ENCODE peak calls at places on chromosomes 11 and 22, in six cellular contexts. N is K562, K is SK-N-SH, J is H1, U is GM12878, T is HCT116. W is an unnamed sample.

GRCh38 chr22:41446057-41446501 is 522 bp downstream of the TOB2 start:
- DNase-seq in N (no peak), K (no peak), J (no peak), U (no peak), T (no peak), W (no peak)

GRCh38 chr22:35384567-35384966 is 3.7 kb downstream of the HMOX1 start:
- DNase-seq in N (no peak), K (no peak), J (no peak), U (no peak), T (no peak), W (no peak)

GRCh38 chr11:123550620-123550917 is 103.9 kb downstream of the SCN3B start:
- DNase-seq in N (no peak), K (no peak), J (no peak), U (no peak), T (no peak), W (no peak)

GRCh38 chr11:43708776-43709175 is 28.2 kb downstream of the HSD17B12 start:
- DNase-seq in N (no peak), K (peak), J (no peak), U (no peak), T (no peak), W (no peak)

GRCh38 chr11:62552931-62553838 is 6.6 kb upstream of the AHNAK start:
- DNase-seq in N (peak), K (no peak), J (peak), U (no peak), T (peak), W (no peak)

GRCh38 chr11:27227744-27228143 is 135.3 kb downstream of the CCDC34 start:
- DNase-seq in N (no peak), K (no peak), J (no peak), U (no peak), T (no peak), W (no peak)

GRCh38 chr22:31148953-31149627 is 8.8 kb upstream of the PLA2G3 start:
- DNase-seq in N (peak), K (peak), J (peak), U (no peak), T (peak), W (peak)

GRCh38 chr11:128783513-128783912 is 83.6 kb downstream of the KCNJ1 start:
- DNase-seq in N (no peak), K (no peak), J (no peak), U (no peak), T (no peak), W (no peak)

GRCh38 chr22:42820075-42820763 is 36.9 kb downstream of the ARFGAP3 start:
- DNase-seq in N (peak), K (no peak), J (no peak), U (no peak), T (no peak), W (no peak)

GRCh38 chr11:66725114-66725513 is 3.9 kb downstream of the SPTBN2 start:
- DNase-seq in N (no peak), K (no peak), J (no peak), U (no peak), T (no peak), W (no peak)

GRCh38 chr22:28817919-28818859 is 17.8 kb upstream of the XBP1 start:
- DNase-seq in N (no peak), K (peak), J (no peak), U (no peak), T (no peak), W (peak)

GRCh38 chr22:21755855-21756284 is 20.3 kb upstream of the YPEL1 start:
- DNase-seq in N (peak), K (no peak), J (no peak), U (peak), T (no peak), W (peak)

GRCh38 chr22:48667289-48667688 is 1160.4 kb downstream of the BRD1 start:
- DNase-seq in N (no peak), K (no peak), J (no peak), U (no peak), T (no peak), W (no peak)

GRCh38 chr11:33633251-33634003 is 67.2 kb downstream of the C11orf91 start:
- DNase-seq in N (no peak), K (no peak), J (peak), U (no peak), T (peak), W (peak)

GRCh38 chr11:3894128-3894731 is 38.8 kb downstream of the STIM1 start:
- DNase-seq in N (peak), K (no peak), J (no peak), U (peak), T (no peak), W (no peak)

GRCh38 chr11:73851046-73851764 is 25.4 kb downstream of the COA4 start:
- DNase-seq in N (peak), K (no peak), J (no peak), U (no peak), T (no peak), W (no peak)

GRCh38 chr11:71962428-71963038 is 33.7 kb downstream of the RNF121 start:
- DNase-seq in N (no peak), K (no peak), J (no peak), U (peak), T (no peak), W (no peak)

GRCh38 chr22:29603358-29604191 is at the start of gene NF2:
- DNase-seq in N (peak), K (peak), J (peak), U (peak), T (peak), W (peak)

GRCh38 chr22:29096736-29097669 is 24.2 kb downstream of the KREMEN1 start:
- DNase-seq in N (peak), K (no peak), J (no peak), U (no peak), T (no peak), W (peak)

GRCh38 chr22:21758056-21758455 is 22.5 kb upstream of the YPEL1 start:
- DNase-seq in N (no peak), K (no peak), J (no peak), U (no peak), T (no peak), W (no peak)

GRCh38 chr22:21450320-21450831 is 16.8 kb upstream of the TMEM191C start:
- DNase-seq in N (no peak), K (peak), J (no peak), U (no peak), T (no peak), W (no peak)

GRCh38 chr11:119592642-119593041 is 136.4 kb downstream of the NECTIN1 start:
- DNase-seq in N (no peak), K (no peak), J (no peak), U (no peak), T (no peak), W (no peak)

GRCh38 chr11:121143921-121144320 is 42.9 kb downstream of the TECTA start:
- DNase-seq in N (no peak), K (no peak), J (no peak), U (no peak), T (no peak), W (no peak)

GRCh38 chr11:64186205-64187165 is 514 bp downstream of the STIP1 start:
- DNase-seq in N (no peak), K (no peak), J (no peak), U (no peak), T (no peak), W (no peak)

GRCh38 chr11:83035070-83035854 is 36.4 kb downstream of the RAB30 start:
- DNase-seq in N (no peak), K (no peak), J (no peak), U (no peak), T (no peak), W (no peak)

GRCh38 chr11:83033972-83034672 is 37.6 kb downstream of the RAB30 start:
- DNase-seq in N (no peak), K (peak), J (no peak), U (no peak), T (no peak), W (no peak)

GRCh38 chr11:83034673-83035014 is 37.1 kb downstream of the RAB30 start:
- DNase-seq in N (no peak), K (no peak), J (no peak), U (no peak), T (no peak), W (no peak)

GRCh38 chr11:83036701-83037100 is 35.0 kb downstream of the RAB30 start:
- DNase-seq in N (no peak), K (no peak), J (no peak), U (no peak), T (no peak), W (no peak)

GRCh38 chr11:83033367-83033766 is 38.3 kb downstream of the RAB30 start:
- DNase-seq in N (no peak), K (no peak), J (no peak), U (no peak), T (no peak), W (no peak)
- TF ChIP-seq SIN3A in N (no peak), K (no peak), J (no peak), U (no peak), T (no peak), W (no peak)

DNA sequence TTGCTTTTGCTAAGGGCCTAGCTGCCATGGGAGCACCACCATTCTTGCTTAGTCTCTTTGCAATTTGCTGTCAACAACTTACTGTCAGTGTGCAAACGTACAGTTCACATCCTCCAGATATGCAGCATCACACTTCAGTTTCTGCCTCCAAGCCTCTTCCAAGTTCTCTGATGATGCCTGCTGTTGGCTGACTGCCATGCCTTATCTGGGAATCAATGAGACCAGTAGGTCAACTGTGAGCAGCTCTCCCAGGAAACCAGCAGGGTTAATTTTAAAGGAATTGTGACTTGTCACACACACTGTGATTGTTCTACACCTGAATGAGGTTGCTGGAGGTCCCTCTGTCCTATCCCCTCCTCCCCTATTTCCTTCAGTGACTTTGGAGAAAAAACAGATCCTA is 56.0 kb downstream of the COPB1 start:
- DNase-seq in N (no peak), K (peak), J (no peak), U (no peak), T (no peak), W (peak)
- H2AFZ ChIP-seq in N (no peak), K (no peak), J (no peak), U (no peak), T (no peak), W (no peak)

DNA sequence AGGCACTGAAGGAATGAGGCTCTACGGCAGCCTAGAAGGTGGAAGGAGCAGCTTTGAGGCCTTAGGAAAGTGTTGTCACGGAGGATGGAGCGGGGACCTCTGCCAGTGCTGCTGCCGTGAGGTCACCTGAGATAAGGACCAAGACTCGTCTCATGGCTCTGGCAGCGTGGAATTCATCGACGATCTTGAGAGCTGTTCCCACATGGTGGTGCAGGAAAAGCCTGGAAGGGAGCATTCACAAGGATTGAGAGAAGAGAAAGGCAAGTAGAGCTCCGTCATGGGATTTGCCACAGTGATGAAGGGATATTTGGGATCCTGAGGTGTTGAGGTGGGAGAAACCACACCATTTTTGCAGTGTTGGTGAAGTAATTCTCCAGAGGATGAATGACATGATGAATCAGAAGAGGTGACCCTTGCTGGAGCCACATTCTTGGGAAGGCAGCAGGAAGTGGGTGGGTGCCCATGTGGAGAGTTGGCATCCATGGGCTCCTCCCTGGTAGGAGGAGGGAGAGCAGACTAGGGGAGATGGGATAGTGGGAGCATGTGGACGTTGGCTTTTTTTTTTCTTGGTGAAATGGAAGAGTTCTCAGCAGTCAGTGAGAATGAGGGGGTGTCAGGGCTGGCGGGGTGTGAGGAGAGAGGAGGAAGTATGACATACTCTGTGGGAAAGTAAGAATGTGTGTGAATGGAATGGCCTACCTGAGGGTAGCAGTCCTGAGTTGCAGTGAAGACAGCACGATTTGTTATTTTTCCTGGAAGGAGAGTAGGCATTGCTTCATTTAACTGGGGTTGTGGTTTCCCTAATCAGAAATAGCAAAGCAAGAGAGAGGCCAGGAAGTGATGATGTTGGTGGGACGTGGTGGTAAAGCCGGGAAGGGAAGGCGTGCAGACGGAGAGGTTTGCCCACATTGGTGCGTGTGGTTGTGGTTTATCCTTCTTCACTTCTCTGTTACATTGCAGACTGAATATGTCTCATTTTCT is 11.1 kb downstream of the PPP6R3 start:
- DNase-seq in N (no peak), K (no peak), J (no peak), U (peak), T (no peak), W (no peak)
- TF ChIP-seq SIN3A in N (no peak), K (no peak), J (no peak), U (no peak), T (no peak), W (no peak)

GRCh38 chr11:2530131-2530854 is 85.5 kb downstream of the KCNQ1 start:
- DNase-seq in N (no peak), K (no peak), J (no peak), U (no peak), T (no peak), W (no peak)
- H2AFZ ChIP-seq in N (no peak), K (no peak), J (no peak), U (no peak), T (no peak), W (no peak)